ENCODE peak calls at places on chromosomes 4 and X, in five cellular contexts. B is left lung, J is fibroblast of lung, M is heart left ventricle, Y is A673. T is an unnamed sample.
A peak's percentile ranks its signal among the peaks of the same experiment; 100 is the strongest.

GRCh38 chr4:108738307-108738706 is 24.5 kb downstream of the ETNPPL start:
- DNase-seq in J (peak; percentile 48), B (no peak), M (no peak), Y (no peak), T (peak; percentile 15)

GRCh38 chr4:87073570-87074470 is 139.0 kb downstream of the AFF1 start:
- DNase-seq in Y (peak; percentile 34), B (no peak), J (no peak), M (peak; percentile 48), T (no peak)

GRCh38 chrX:41858161-41858775 is 65.1 kb downstream of the CASK start:
- DNase-seq in M (no peak), Y (no peak), J (no peak), B (no peak), T (no peak)

GRCh38 chr4:86744570-86744969 is 104.6 kb downstream of the SLC10A6 start:
- DNase-seq in M (no peak), Y (no peak), J (no peak), B (no peak), T (no peak)

GRCh38 chrX:81021478-81021877 is 180.2 kb downstream of the HMGN5 start:
- DNase-seq in Y (no peak), J (no peak), M (no peak), B (no peak), T (no peak)

GRCh38 chr4:124212835-124213640 is 499.5 kb downstream of the ANKRD50 start:
- DNase-seq in M (peak; percentile 66), Y (peak; percentile 41), B (no peak), J (peak; percentile 34), T (peak; percentile 59)

GRCh38 chr4:29861307-29861706 is 858.9 kb upstream of the PCDH7 start:
- DNase-seq in B (no peak), J (no peak), Y (no peak), M (no peak), T (no peak)

GRCh38 chr4:49032440-49033161 is 46.5 kb downstream of the CWH43 start:
- DNase-seq in Y (peak; percentile 58), B (no peak), J (no peak), M (no peak), T (peak; percentile 32)

GRCh38 chrX:85503258-85504158 is 124.0 kb upstream of the POF1B start:
- DNase-seq in J (no peak), M (no peak), Y (no peak), B (no peak), T (no peak)

DNA sequence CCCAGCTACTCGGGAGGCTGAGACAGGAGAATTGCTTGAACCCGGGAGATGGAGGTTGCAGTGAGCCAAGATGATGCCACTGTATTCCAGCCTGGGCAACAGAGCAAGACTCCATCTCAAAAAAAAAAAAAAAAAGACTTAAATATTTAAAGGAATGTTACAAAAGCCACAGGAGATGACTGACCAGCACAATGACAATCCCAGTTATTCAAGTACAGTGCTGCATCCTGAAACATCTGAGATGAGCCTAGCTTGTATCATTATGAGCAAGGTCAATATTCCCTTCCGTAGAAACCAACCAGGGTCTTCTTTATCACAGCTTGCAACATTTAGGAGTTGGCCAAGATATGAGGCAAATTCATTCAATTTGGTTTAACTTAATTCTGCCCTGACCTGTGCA is 38.6 kb downstream of the LNX1 start:
- DNase-seq in B (no peak), M (no peak), J (no peak), Y (no peak), T (no peak)
- H3K4me3 ChIP-seq in B (no peak overlapping the region), M (no peak overlapping the region), J (no peak overlapping the region), Y (no peak overlapping the region), T (no peak overlapping the region)

GRCh38 chr4:140612356-140612755 is 43.6 kb upstream of the UCP1 start:
- DNase-seq in B (no peak), Y (no peak), M (no peak), J (no peak), T (no peak)

GRCh38 chr4:140611854-140612253 is 43.1 kb upstream of the UCP1 start:
- DNase-seq in B (no peak), Y (no peak), M (no peak), J (peak; percentile 7), T (peak; percentile 4)

GRCh38 chr4:140607852-140608251 is 39.1 kb upstream of the UCP1 start:
- DNase-seq in J (no peak), M (no peak), B (no peak), Y (no peak), T (peak; percentile 2)

GRCh38 chr4:140604544-140604943 is 35.8 kb upstream of the UCP1 start:
- DNase-seq in Y (no peak), M (no peak), J (no peak), B (no peak), T (no peak)

GRCh38 chr4:140609548-140610425 is 41.0 kb upstream of the UCP1 start:
- DNase-seq in B (no peak), Y (peak; percentile 76), J (peak; percentile 36), M (peak; percentile 39), T (peak; percentile 67)
- TF ChIP-seq CTCF in B (peak; percentile 32), Y (peak; percentile 56), J (peak; percentile 52), M (peak; percentile 58), T (peak; percentile 57)

DNA sequence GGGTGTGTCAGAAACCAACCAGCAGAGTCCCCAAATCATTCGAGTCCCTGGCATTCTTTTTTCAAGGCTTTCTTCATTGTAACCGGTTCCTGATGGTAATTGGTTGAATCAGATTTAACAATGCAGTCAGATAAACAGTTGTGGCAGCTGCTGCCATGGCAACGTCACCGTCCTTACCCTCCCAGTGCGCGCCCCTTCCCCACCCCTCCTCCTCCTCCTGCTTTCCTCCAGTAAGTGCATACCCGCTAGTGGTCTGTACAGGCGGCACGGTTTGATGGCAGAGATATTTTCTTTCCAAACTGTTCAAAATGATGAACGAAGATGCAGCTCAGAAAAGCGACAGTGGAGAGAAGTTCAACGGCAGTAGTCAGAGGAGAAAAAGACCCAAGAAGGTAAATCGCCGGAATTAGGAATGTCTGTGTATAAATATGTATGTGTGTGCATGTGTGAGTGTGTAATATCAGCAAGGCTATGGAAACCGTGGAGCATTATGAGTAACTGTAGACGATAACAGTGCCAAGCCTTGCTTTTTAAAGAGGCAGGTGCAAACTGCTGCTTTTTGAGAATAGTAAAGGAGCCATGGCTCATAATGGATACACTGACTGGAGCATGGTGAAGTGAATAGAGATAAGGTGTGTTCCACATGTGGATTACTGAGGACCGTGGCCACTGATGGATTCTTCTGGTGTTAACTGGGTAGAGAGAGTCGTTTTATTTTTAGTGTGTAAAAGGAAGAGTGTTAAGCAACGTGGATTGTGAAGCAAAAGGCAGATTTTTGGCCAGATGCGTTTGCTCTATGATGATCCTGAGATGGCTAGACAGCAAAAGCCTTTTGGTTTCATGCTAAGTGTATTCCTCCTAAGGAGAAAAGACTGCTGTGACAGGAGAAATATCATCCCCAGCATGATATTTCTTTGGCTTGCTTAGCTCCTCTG is at the start of gene ANK2:
- DNase-seq in B (no peak), M (no peak), J (peak; percentile 48), Y (no peak), T (no peak)
- H3K4me3 ChIP-seq in B (no peak within 1 kb of the TSS), M (peak within 1 kb of the TSS; percentile 15), J (no peak within 1 kb of the TSS), Y (no peak within 1 kb of the TSS), T (no peak within 1 kb of the TSS)

DNA sequence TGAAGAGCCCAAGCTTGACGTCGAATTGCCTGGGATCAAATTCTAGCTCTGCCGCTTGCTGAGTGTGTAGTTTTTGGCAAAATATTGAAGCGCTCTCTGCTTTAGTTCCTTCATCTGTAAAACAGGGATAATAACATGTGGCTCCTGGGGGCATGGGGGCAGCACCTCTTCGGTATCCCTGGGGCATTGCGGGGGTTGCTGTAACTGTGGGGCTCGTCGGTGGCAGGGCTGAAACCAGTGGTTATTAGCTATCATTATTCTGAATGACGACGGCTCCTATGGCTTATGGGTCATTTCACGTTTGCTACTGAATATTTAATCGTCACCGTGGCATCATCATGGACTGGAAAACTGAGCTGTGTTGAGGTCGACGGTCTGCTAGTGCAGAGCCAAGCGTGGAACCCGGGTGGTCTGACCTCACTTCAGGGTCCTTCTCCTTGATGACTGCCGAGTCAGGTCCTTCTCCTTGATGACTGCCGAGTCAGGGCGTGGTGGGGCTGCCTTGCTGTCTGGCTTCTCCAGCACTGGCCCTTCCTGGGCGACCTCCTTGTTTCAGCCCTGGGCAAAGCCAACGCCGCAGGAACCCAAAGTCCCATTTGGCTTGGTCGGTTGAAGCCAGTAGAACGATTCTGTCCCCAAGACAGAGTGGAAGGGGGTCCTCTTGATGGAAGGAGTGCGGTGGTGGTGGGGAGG is 41.1 kb downstream of the PSAPL1 start:
- DNase-seq in Y (no peak), M (no peak), J (no peak), B (peak; percentile 47), T (no peak)
- TF ChIP-seq CTCF in Y (no peak), M (no peak), J (no peak), B (no peak), T (no peak)

DNA sequence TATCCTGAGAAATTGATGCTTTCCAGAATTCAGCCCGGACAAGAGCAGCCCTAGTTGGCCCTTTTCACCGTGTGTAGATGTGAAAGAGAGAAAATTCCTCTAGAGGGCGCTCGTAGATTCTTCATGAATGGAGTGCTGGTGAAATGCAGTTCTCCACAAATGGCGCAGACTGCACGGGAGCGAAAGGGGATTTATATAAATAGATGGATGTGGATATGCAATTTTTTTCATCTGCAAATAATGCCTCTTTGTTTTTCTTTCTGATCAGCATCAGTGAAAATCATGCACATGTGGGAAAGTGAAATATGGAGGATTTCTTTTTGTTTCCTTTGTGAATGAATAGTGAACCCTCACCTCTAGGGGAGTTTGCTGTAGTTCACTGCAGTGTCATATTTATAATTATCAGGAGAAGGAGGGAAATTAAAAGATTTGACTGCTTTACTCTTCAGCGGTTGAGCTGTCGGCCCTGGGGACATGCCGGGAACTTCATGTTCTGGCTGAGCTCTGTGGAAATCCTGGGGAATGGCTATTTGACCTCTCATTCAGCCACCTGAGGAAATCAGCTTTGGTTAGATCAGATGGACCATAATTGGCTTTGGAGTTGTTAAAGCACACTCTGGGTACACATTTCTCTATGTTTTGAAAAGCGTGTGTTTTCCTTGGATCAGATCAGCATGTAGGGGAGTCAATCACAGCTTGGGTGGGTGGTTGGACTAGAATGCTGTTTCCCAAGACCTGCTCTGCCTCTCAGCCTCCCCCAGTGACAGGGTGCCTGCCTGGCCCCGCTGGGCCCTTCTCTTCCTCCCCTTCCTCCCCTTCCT is 115.0 kb upstream of the SHISA3 start:
- DNase-seq in Y (peak; percentile 85), B (no peak), J (peak; percentile 30), M (peak; percentile 49), T (peak; percentile 74)
- H3K4me3 ChIP-seq in Y (no peak overlapping the region), B (no peak overlapping the region), J (no peak overlapping the region), M (no peak overlapping the region), T (no peak overlapping the region)

GRCh38 chrX:154355094-154355775 is 19.2 kb downstream of the FLNA start:
- DNase-seq in J (no peak), B (peak; percentile 86), Y (no peak), M (no peak), T (no peak)

GRCh38 chrX:154357205-154357604 is 17.2 kb downstream of the FLNA start:
- DNase-seq in Y (no peak), J (no peak), M (no peak), B (no peak), T (no peak)

GRCh38 chrX:154354516-154354915 is 19.9 kb downstream of the FLNA start:
- DNase-seq in B (no peak), Y (no peak), M (no peak), J (no peak), T (no peak)

GRCh38 chrX:154356596-154356995 is 17.8 kb downstream of the FLNA start:
- DNase-seq in J (no peak), M (no peak), B (no peak), Y (no peak), T (no peak)

GRCh38 chrX:154355776-154356140 is 18.7 kb downstream of the FLNA start:
- DNase-seq in B (no peak), Y (no peak), J (no peak), M (no peak), T (no peak)
- TF ChIP-seq CTCF in B (no peak), Y (no peak), J (no peak), M (no peak), T (peak; percentile 3)

GRCh38 chr4:81564025-81564424 is 92.3 kb upstream of the RASGEF1B start:
- DNase-seq in B (no peak), Y (no peak), J (no peak), M (no peak), T (no peak)
- H3K4me3 ChIP-seq in B (no peak overlapping the region), Y (no peak overlapping the region), J (no peak overlapping the region), M (no peak overlapping the region), T (no peak overlapping the region)